ENCODE peak calls at places on chromosomes 6 and 20, in seven cellular contexts. One of them, this sample, is unnamed.

GRCh38 chr20:17611540-17612286 is 41.8 kb downstream of the DSTN start:
- DNase-seq in lung: no peak
- DNase-seq in neural progenitor cell: peak
- DNase-seq in pancreas: peak
- DNase-seq in uterus: no peak
- DNase-seq in psoas muscle: no peak
- DNase-seq in left ventricle myocardium inferior: no peak
- DNase-seq in this sample: no peak

GRCh38 chr20:34254979-34255378 is 13.8 kb downstream of the ASIP start:
- DNase-seq in lung: no peak
- DNase-seq in pancreas: no peak
- DNase-seq in neural progenitor cell: no peak
- DNase-seq in psoas muscle: no peak
- DNase-seq in uterus: no peak
- DNase-seq in left ventricle myocardium inferior: no peak
- DNase-seq in this sample: no peak

GRCh38 chr6:14658030-14658429 is 540.5 kb downstream of the CD83 start:
- DNase-seq in uterus: no peak
- DNase-seq in neural progenitor cell: no peak
- DNase-seq in lung: no peak
- DNase-seq in left ventricle myocardium inferior: no peak
- DNase-seq in pancreas: no peak
- DNase-seq in psoas muscle: no peak
- DNase-seq in this sample: no peak

GRCh38 chr6:40585661-40586269 is 1.4 kb downstream of the LRFN2 start:
- DNase-seq in uterus: no peak
- DNase-seq in lung: no peak
- DNase-seq in neural progenitor cell: peak
- DNase-seq in left ventricle myocardium inferior: no peak
- DNase-seq in pancreas: no peak
- DNase-seq in psoas muscle: no peak
- DNase-seq in this sample: no peak

GRCh38 chr6:155325700-155326516 is 11.6 kb upstream of the TFB1M start:
- DNase-seq in left ventricle myocardium inferior: no peak
- DNase-seq in uterus: no peak
- DNase-seq in lung: no peak
- DNase-seq in psoas muscle: no peak
- DNase-seq in neural progenitor cell: peak
- DNase-seq in pancreas: no peak
- DNase-seq in this sample: no peak

GRCh38 chr20:43508106-43508505 is 609 bp downstream of the L3MBTL1 start:
- DNase-seq in pancreas: no peak
- DNase-seq in left ventricle myocardium inferior: no peak
- DNase-seq in psoas muscle: no peak
- DNase-seq in uterus: no peak
- DNase-seq in lung: no peak
- DNase-seq in neural progenitor cell: peak
- DNase-seq in this sample: no peak

GRCh38 chr6:34922177-34922663 is 33.2 kb downstream of the ANKS1A start:
- DNase-seq in pancreas: no peak
- DNase-seq in uterus: no peak
- DNase-seq in lung: no peak
- DNase-seq in psoas muscle: no peak
- DNase-seq in left ventricle myocardium inferior: no peak
- DNase-seq in neural progenitor cell: no peak
- DNase-seq in this sample: no peak

GRCh38 chr6:39804666-39805065 is 12.5 kb downstream of the DAAM2 start:
- DNase-seq in neural progenitor cell: peak
- DNase-seq in psoas muscle: no peak
- DNase-seq in uterus: no peak
- DNase-seq in left ventricle myocardium inferior: no peak
- DNase-seq in lung: peak
- DNase-seq in pancreas: no peak
- DNase-seq in this sample: no peak

GRCh38 chr6:70312165-70312564 is 9.3 kb upstream of the COL9A1 start:
- DNase-seq in neural progenitor cell: no peak
- DNase-seq in pancreas: no peak
- DNase-seq in uterus: no peak
- DNase-seq in psoas muscle: no peak
- DNase-seq in lung: no peak
- DNase-seq in left ventricle myocardium inferior: no peak
- DNase-seq in this sample: no peak

GRCh38 chr6:118495639-118496296 is 52.3 kb upstream of the PLN start:
- DNase-seq in neural progenitor cell: no peak
- DNase-seq in psoas muscle: no peak
- DNase-seq in uterus: no peak
- DNase-seq in lung: no peak
- DNase-seq in pancreas: no peak
- DNase-seq in left ventricle myocardium inferior: no peak
- DNase-seq in this sample: no peak

GRCh38 chr6:36660771-36661471 is 17.6 kb upstream of the CDKN1A start:
- DNase-seq in uterus: peak
- DNase-seq in neural progenitor cell: peak
- DNase-seq in psoas muscle: peak
- DNase-seq in pancreas: peak
- DNase-seq in lung: peak
- DNase-seq in left ventricle myocardium inferior: peak
- DNase-seq in this sample: no peak

GRCh38 chr6:154113392-154113791 is 74.4 kb downstream of the OPRM1 start:
- DNase-seq in uterus: no peak
- DNase-seq in pancreas: no peak
- DNase-seq in left ventricle myocardium inferior: no peak
- DNase-seq in psoas muscle: no peak
- DNase-seq in neural progenitor cell: no peak
- DNase-seq in lung: no peak
- DNase-seq in this sample: no peak

GRCh38 chr20:48716086-48716485 is 111.7 kb downstream of the PREX1 start:
- DNase-seq in left ventricle myocardium inferior: no peak
- DNase-seq in pancreas: peak
- DNase-seq in neural progenitor cell: no peak
- DNase-seq in lung: no peak
- DNase-seq in psoas muscle: no peak
- DNase-seq in uterus: no peak
- DNase-seq in this sample: no peak

GRCh38 chr6:35435075-35435837 is 16.9 kb upstream of the FANCE start:
- DNase-seq in pancreas: no peak
- DNase-seq in left ventricle myocardium inferior: peak
- DNase-seq in neural progenitor cell: no peak
- DNase-seq in psoas muscle: no peak
- DNase-seq in uterus: no peak
- DNase-seq in lung: no peak
- DNase-seq in this sample: no peak

GRCh38 chr20:63464289-63464635 is 8.2 kb downstream of the KCNQ2 start:
- DNase-seq in neural progenitor cell: no peak
- DNase-seq in left ventricle myocardium inferior: no peak
- DNase-seq in psoas muscle: no peak
- DNase-seq in pancreas: no peak
- DNase-seq in lung: no peak
- DNase-seq in uterus: no peak
- DNase-seq in this sample: no peak

GRCh38 chr20:3783068-3783489 is 1.8 kb upstream of the SPEF1 start:
- DNase-seq in left ventricle myocardium inferior: no peak
- DNase-seq in lung: no peak
- DNase-seq in uterus: no peak
- DNase-seq in neural progenitor cell: no peak
- DNase-seq in pancreas: no peak
- DNase-seq in psoas muscle: no peak
- DNase-seq in this sample: no peak

GRCh38 chr6:152981989-152982767 is 663 bp downstream of the FBXO5 start:
- DNase-seq in pancreas: peak
- DNase-seq in neural progenitor cell: peak
- DNase-seq in psoas muscle: peak
- DNase-seq in lung: no peak
- DNase-seq in uterus: peak
- DNase-seq in left ventricle myocardium inferior: no peak
- DNase-seq in this sample: no peak

GRCh38 chr6:90414352-90414751 is 117.7 kb upstream of the BACH2 start:
- DNase-seq in lung: no peak
- DNase-seq in left ventricle myocardium inferior: no peak
- DNase-seq in uterus: no peak
- DNase-seq in neural progenitor cell: no peak
- DNase-seq in psoas muscle: no peak
- DNase-seq in pancreas: no peak
- DNase-seq in this sample: no peak

GRCh38 chr6:159038914-159039884 is 5.6 kb downstream of the TAGAP start:
- DNase-seq in uterus: no peak
- DNase-seq in neural progenitor cell: no peak
- DNase-seq in psoas muscle: no peak
- DNase-seq in lung: no peak
- DNase-seq in pancreas: no peak
- DNase-seq in left ventricle myocardium inferior: no peak
- DNase-seq in this sample: no peak

GRCh38 chr6:122818866-122819265 is 29.8 kb downstream of the SMPDL3A start:
- DNase-seq in pancreas: no peak
- DNase-seq in neural progenitor cell: peak
- DNase-seq in psoas muscle: no peak
- DNase-seq in lung: no peak
- DNase-seq in uterus: no peak
- DNase-seq in left ventricle myocardium inferior: no peak
- DNase-seq in this sample: no peak

GRCh38 chr20:8389381-8390368 is 257.6 kb downstream of the PLCB1 start:
- DNase-seq in left ventricle myocardium inferior: no peak
- DNase-seq in lung: no peak
- DNase-seq in psoas muscle: no peak
- DNase-seq in uterus: no peak
- DNase-seq in neural progenitor cell: peak
- DNase-seq in pancreas: no peak
- DNase-seq in this sample: no peak

DNA sequence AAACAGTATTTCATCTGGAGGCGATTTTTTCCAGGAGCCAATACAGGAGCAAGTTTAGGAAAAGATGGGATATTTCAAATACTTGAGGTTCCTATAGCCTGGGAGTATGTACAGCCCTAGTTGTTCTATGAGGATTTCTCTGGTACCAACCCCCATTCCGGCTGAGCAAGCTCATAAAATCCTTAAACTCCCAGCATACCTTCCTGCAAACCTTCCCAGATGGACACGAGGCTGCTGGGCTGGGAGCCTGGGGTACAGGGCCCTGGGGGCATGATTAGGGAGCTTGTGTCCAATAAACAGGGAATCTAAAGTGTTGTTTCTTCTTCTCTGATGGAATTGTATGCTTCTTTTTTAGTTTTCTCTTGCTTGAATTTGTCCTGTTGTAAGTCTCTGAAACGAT is 1.5 kb downstream of the PRRC2A start:
- DNase-seq in uterus: no peak
- DNase-seq in lung: no peak
- DNase-seq in psoas muscle: no peak
- DNase-seq in left ventricle myocardium inferior: no peak
- DNase-seq in neural progenitor cell: no peak
- DNase-seq in pancreas: no peak
- DNase-seq in this sample: no peak
- H3K27ac ChIP-seq in uterus: peak
- H3K27ac ChIP-seq in lung: no peak
- H3K27ac ChIP-seq in psoas muscle: peak
- H3K27ac ChIP-seq in left ventricle myocardium inferior: peak
- H3K27ac ChIP-seq in neural progenitor cell: peak
- H3K27ac ChIP-seq in pancreas: peak
- H3K27ac ChIP-seq in this sample: peak

DNA sequence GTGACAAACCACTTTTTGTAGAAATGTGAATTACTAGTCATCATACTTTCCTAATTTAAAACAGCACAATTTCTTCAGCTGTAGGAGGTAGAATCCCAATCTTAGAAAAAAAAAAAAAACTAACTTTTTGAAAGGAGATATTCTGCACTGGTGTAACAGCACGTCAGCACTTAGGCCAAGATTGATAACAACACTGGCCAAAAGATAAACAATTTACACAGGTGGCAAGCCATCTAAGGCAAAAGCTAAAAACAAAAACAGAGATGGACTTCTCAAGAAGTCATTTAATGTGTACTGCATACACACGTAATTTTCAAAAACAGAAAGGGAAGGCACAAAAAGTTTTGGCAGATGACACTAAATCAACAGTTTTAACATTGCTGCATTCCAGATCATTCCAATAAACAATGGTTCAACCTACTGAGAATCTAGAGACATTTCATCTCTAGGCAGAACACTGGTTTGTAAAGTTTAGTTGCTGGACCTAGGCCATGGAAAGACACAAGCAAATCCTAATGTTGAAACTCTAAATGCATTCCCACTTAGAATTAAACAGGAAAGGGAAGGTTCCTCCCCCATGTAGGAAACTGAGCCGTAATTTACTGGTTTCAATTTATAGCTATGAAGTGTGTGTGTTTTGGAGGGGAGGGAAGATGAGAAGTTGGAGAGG is 1.4 kb downstream of the GCLC start:
- DNase-seq in uterus: no peak
- DNase-seq in lung: no peak
- DNase-seq in pancreas: no peak
- DNase-seq in left ventricle myocardium inferior: no peak
- DNase-seq in psoas muscle: no peak
- DNase-seq in neural progenitor cell: no peak
- DNase-seq in this sample: no peak
- H3K27ac ChIP-seq in uterus: no peak
- H3K27ac ChIP-seq in lung: peak
- H3K27ac ChIP-seq in pancreas: peak
- H3K27ac ChIP-seq in left ventricle myocardium inferior: peak
- H3K27ac ChIP-seq in psoas muscle: peak
- H3K27ac ChIP-seq in neural progenitor cell: no peak
- H3K27ac ChIP-seq in this sample: peak

GRCh38 chr6:161232467-161232866 is 41.4 kb downstream of the AGPAT4 start:
- DNase-seq in psoas muscle: no peak
- DNase-seq in left ventricle myocardium inferior: no peak
- DNase-seq in neural progenitor cell: no peak
- DNase-seq in pancreas: no peak
- DNase-seq in lung: no peak
- DNase-seq in uterus: no peak
- DNase-seq in this sample: no peak

GRCh38 chr6:161238076-161238869 is 35.6 kb downstream of the AGPAT4 start:
- DNase-seq in pancreas: no peak
- DNase-seq in uterus: no peak
- DNase-seq in left ventricle myocardium inferior: no peak
- DNase-seq in neural progenitor cell: no peak
- DNase-seq in lung: no peak
- DNase-seq in psoas muscle: no peak
- DNase-seq in this sample: no peak

GRCh38 chr6:161237176-161237575 is 36.7 kb downstream of the AGPAT4 start:
- DNase-seq in lung: no peak
- DNase-seq in pancreas: no peak
- DNase-seq in left ventricle myocardium inferior: no peak
- DNase-seq in uterus: no peak
- DNase-seq in psoas muscle: no peak
- DNase-seq in neural progenitor cell: no peak
- DNase-seq in this sample: no peak

GRCh38 chr6:161233986-161234620 is 39.8 kb downstream of the AGPAT4 start:
- DNase-seq in psoas muscle: peak
- DNase-seq in left ventricle myocardium inferior: peak
- DNase-seq in lung: peak
- DNase-seq in uterus: peak
- DNase-seq in pancreas: no peak
- DNase-seq in neural progenitor cell: no peak
- DNase-seq in this sample: peak

GRCh38 chr6:161236091-161236633 is 37.7 kb downstream of the AGPAT4 start:
- DNase-seq in lung: no peak
- DNase-seq in left ventricle myocardium inferior: no peak
- DNase-seq in uterus: no peak
- DNase-seq in neural progenitor cell: no peak
- DNase-seq in pancreas: no peak
- DNase-seq in psoas muscle: no peak
- DNase-seq in this sample: no peak
- H3K27ac ChIP-seq in lung: no peak
- H3K27ac ChIP-seq in left ventricle myocardium inferior: no peak
- H3K27ac ChIP-seq in uterus: no peak
- H3K27ac ChIP-seq in neural progenitor cell: no peak
- H3K27ac ChIP-seq in pancreas: no peak
- H3K27ac ChIP-seq in psoas muscle: no peak
- H3K27ac ChIP-seq in this sample: no peak

GRCh38 chr6:43922423-43923375 is 152.7 kb downstream of the VEGFA start:
- DNase-seq in lung: no peak
- DNase-seq in psoas muscle: no peak
- DNase-seq in neural progenitor cell: no peak
- DNase-seq in pancreas: no peak
- DNase-seq in uterus: no peak
- DNase-seq in left ventricle myocardium inferior: no peak
- DNase-seq in this sample: no peak
- H3K27ac ChIP-seq in lung: no peak
- H3K27ac ChIP-seq in psoas muscle: no peak
- H3K27ac ChIP-seq in neural progenitor cell: no peak
- H3K27ac ChIP-seq in pancreas: no peak
- H3K27ac ChIP-seq in uterus: no peak
- H3K27ac ChIP-seq in left ventricle myocardium inferior: no peak
- H3K27ac ChIP-seq in this sample: no peak